ENCODE peak calls at places on chromosomes 3 and 15, in ten cellular contexts. R is neural crest cell, V is AG04450, D is Panc1, H is spleen, A is left lung, W is dorsolateral prefrontal cortex, Z is astrocyte, P is AG09309, L is GM06990. Q is an unnamed sample.

GRCh38 chr3:99943931-99944761 is 126.5 kb downstream of the CMSS1 start:
- DNase-seq in L (no peak), H (no peak), V (no peak), D (no peak), R (no peak), P (no peak), Z (peak), A (no peak), W (no peak), Q (no peak)

GRCh38 chr15:79981861-79982455 is 11.0 kb upstream of the BCL2A1 start:
- DNase-seq in H (peak), Z (no peak), D (no peak), V (no peak), A (no peak), L (peak), R (no peak), W (no peak), P (no peak), Q (no peak)

GRCh38 chr3:100032262-100032661 is 82.0 kb downstream of the FILIP1L start:
- DNase-seq in V (no peak), R (no peak), L (no peak), H (no peak), P (peak), D (no peak), W (no peak), Z (peak), A (no peak), Q (no peak)

GRCh38 chr3:124117486-124117885 is 125.6 kb upstream of the ROPN1 start:
- DNase-seq in P (peak), D (no peak), Z (peak), A (no peak), H (no peak), L (no peak), W (peak), R (no peak), V (peak), Q (no peak)

GRCh38 chr15:40746916-40747418 is 8.1 kb downstream of the RMDN3 start:
- DNase-seq in W (no peak), R (no peak), P (peak), L (no peak), D (no peak), Z (no peak), H (no peak), A (no peak), V (no peak), Q (no peak)

GRCh38 chr3:172258616-172259015 is 189.6 kb downstream of the GHSR start:
- DNase-seq in A (no peak), D (no peak), R (no peak), V (no peak), P (no peak), L (no peak), Z (peak), W (no peak), H (no peak), Q (no peak)

GRCh38 chr3:146626384-146627122 is 21.4 kb upstream of the PLSCR5 start:
- DNase-seq in R (no peak), L (no peak), A (no peak), P (no peak), D (no peak), W (no peak), Z (no peak), H (no peak), V (no peak), Q (no peak)

GRCh38 chr15:95469601-95470000 is 860.9 kb upstream of the NR2F2 start:
- DNase-seq in Z (no peak), L (no peak), H (no peak), A (no peak), W (no peak), V (no peak), P (no peak), D (no peak), R (no peak), Q (no peak)

GRCh38 chr3:179898024-179898423 is 138.7 kb downstream of the PEX5L start:
- DNase-seq in D (no peak), V (peak), Z (peak), L (no peak), P (no peak), W (no peak), H (no peak), R (peak), A (no peak), Q (no peak)

GRCh38 chr15:39919740-39920509 is at the start of gene GPR176:
- DNase-seq in L (peak), R (peak), Z (peak), H (peak), A (peak), D (no peak), W (peak), V (no peak), P (peak), Q (peak)

GRCh38 chr15:89408512-89409183 is 74.0 kb upstream of the POLG start:
- DNase-seq in W (no peak), L (no peak), D (no peak), V (no peak), R (no peak), P (no peak), Z (no peak), A (no peak), H (no peak), Q (no peak)

GRCh38 chr15:57133127-57133968 is 214.9 kb downstream of the TCF12 start:
- DNase-seq in W (peak), V (no peak), A (no peak), Z (peak), H (no peak), P (no peak), D (no peak), R (no peak), L (no peak), Q (no peak)

GRCh38 chr3:173214576-173214975 is 73.5 kb upstream of the SPATA16 start:
- DNase-seq in A (no peak), R (no peak), P (no peak), H (no peak), V (no peak), Z (no peak), W (no peak), D (no peak), L (no peak), Q (no peak)

GRCh38 chr3:139677341-139678155 is at the start of gene NMNAT3:
- DNase-seq in W (peak), A (peak), Z (peak), H (peak), R (peak), V (no peak), D (no peak), P (no peak), L (peak), Q (peak)

GRCh38 chr15:51600114-51600513 is 22.5 kb downstream of the DMXL2 start:
- DNase-seq in P (no peak), W (no peak), R (no peak), D (no peak), H (no peak), V (no peak), Z (peak), A (no peak), L (no peak), Q (no peak)

GRCh38 chr15:39801641-39802309 is 19.1 kb upstream of the FSIP1 start:
- DNase-seq in Z (no peak), P (no peak), H (no peak), D (no peak), R (no peak), L (no peak), V (no peak), W (no peak), A (no peak), Q (no peak)

GRCh38 chr3:16357698-16358097 is 92.7 kb downstream of the OXNAD1 start:
- DNase-seq in P (no peak), W (no peak), R (no peak), D (no peak), H (no peak), Z (peak), A (no peak), L (no peak), V (no peak), Q (no peak)

GRCh38 chr3:140206196-140207040 is 271.4 kb downstream of the CLSTN2 start:
- DNase-seq in W (no peak), H (no peak), R (no peak), A (no peak), V (no peak), L (no peak), D (no peak), P (no peak), Z (peak), Q (no peak)

GRCh38 chr3:165206454-165207266 is 10.5 kb upstream of the SLITRK3 start:
- DNase-seq in R (peak), Z (peak), W (peak), L (peak), V (peak), H (peak), D (peak), P (peak), A (peak), Q (no peak)

GRCh38 chr15:29571728-29572454 is 250.4 kb downstream of the TJP1 start:
- DNase-seq in W (no peak), P (no peak), A (no peak), D (no peak), H (no peak), Z (no peak), L (no peak), V (no peak), R (peak), Q (no peak)

GRCh38 chr15:74920472-74920871 is 13.8 kb upstream of the FAM219B start:
- DNase-seq in V (no peak), A (no peak), W (no peak), P (no peak), R (no peak), H (no peak), Z (no peak), L (no peak), D (no peak), Q (no peak)

GRCh38 chr3:54575561-54575960 is 352.3 kb downstream of the LRTM1 start:
- DNase-seq in D (no peak), A (no peak), H (no peak), V (no peak), R (no peak), P (no peak), Z (no peak), W (no peak), L (no peak), Q (no peak)

GRCh38 chr15:60512937-60513336 is 34.0 kb upstream of the ICE2 start:
- DNase-seq in A (no peak), D (no peak), W (no peak), V (no peak), Z (no peak), R (no peak), H (no peak), P (no peak), L (no peak), Q (no peak)

GRCh38 chr3:16723994-16724393 is 118.8 kb upstream of the DAZL start:
- DNase-seq in R (no peak), Z (peak), L (no peak), P (no peak), A (no peak), D (no peak), V (no peak), H (no peak), W (no peak), Q (no peak)

GRCh38 chr3:69491980-69492379 is 106.1 kb upstream of the FRMD4B start:
- DNase-seq in L (no peak), Z (no peak), A (no peak), W (no peak), V (no peak), P (no peak), D (no peak), H (no peak), R (no peak), Q (no peak)

GRCh38 chr15:85730001-85730820 is 64.5 kb downstream of the KLHL25 start:
- DNase-seq in R (peak), W (no peak), L (no peak), D (peak), V (peak), H (no peak), A (no peak), Z (peak), P (no peak), Q (no peak)

DNA sequence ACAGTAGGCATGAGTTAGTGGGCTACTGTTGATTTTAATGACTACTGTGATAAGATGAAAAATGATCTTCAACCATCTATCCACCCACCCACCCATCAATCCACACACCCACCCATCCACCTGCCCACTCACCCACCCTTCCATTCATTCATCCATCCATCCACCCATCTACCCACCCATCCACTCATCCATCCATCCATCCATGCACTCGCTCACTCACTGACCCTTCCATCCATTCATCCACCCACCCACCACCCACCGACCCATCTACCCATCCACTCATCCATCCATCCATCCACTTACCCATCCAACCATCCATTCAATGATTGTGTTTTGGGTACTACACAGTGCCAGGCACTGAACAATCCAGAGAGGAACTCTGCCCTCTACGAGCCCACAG is 51.6 kb downstream of the ATP2B2 start:
- DNase-seq in Z (no peak), V (no peak), R (no peak), A (no peak), W (no peak), H (no peak), D (no peak), P (no peak), L (no peak), Q (no peak)
- TF ChIP-seq CTCF in Z (no peak), V (no peak), R (no peak), A (no peak), W (no peak), H (no peak), D (no peak), P (no peak), L (no peak), Q (no peak)

GRCh38 chr15:77584201-77584600 is 48.5 kb downstream of the LINGO1 start:
- DNase-seq in V (no peak), A (peak), Z (no peak), W (no peak), P (no peak), L (no peak), H (no peak), D (no peak), R (no peak), Q (no peak)
- TF ChIP-seq CTCF in V (peak), A (no peak), Z (no peak), W (no peak), P (peak), L (peak), H (no peak), D (no peak), R (peak), Q (no peak)

GRCh38 chr3:160451602-160452001 is 2.0 kb upstream of the TRIM59 start:
- DNase-seq in A (no peak), D (no peak), Z (no peak), P (no peak), L (no peak), V (no peak), H (no peak), W (no peak), R (no peak), Q (no peak)

GRCh38 chr3:160450846-160451245 is 1.3 kb upstream of the TRIM59 start:
- DNase-seq in L (no peak), V (peak), A (no peak), H (no peak), R (no peak), D (no peak), W (no peak), Z (peak), P (peak), Q (no peak)

GRCh38 chr3:160447544-160447943 is 2.0 kb downstream of the TRIM59 start:
- DNase-seq in L (no peak), A (no peak), H (no peak), W (no peak), D (no peak), Z (peak), V (no peak), R (no peak), P (no peak), Q (no peak)

GRCh38 chr3:160448845-160449659 is 534 bp downstream of the TRIM59 start:
- DNase-seq in H (peak), L (no peak), Z (peak), D (peak), A (peak), R (no peak), W (peak), V (no peak), P (no peak), Q (no peak)

GRCh38 chr3:160449660-160450598 is at the start of gene TRIM59:
- DNase-seq in A (peak), L (peak), R (peak), H (peak), V (peak), Z (peak), D (peak), W (peak), P (peak), Q (peak)
- TF ChIP-seq CTCF in A (no peak), L (no peak), R (no peak), H (no peak), V (peak), Z (no peak), D (no peak), W (no peak), P (peak), Q (no peak)

GRCh38 chr3:135228131-135228530 is 433.1 kb downstream of the EPHB1 start:
- DNase-seq in R (no peak), W (no peak), Z (no peak), D (no peak), H (no peak), P (no peak), V (no peak), A (no peak), L (no peak), Q (no peak)

GRCh38 chr3:135226057-135226456 is 431.0 kb downstream of the EPHB1 start:
- DNase-seq in W (no peak), Z (no peak), P (no peak), D (no peak), V (no peak), H (no peak), A (no peak), L (peak), R (no peak), Q (no peak)

GRCh38 chr3:135231646-135232625 is 436.9 kb downstream of the EPHB1 start:
- DNase-seq in A (no peak), V (no peak), Z (no peak), R (no peak), W (no peak), P (no peak), H (no peak), D (no peak), L (no peak), Q (no peak)

GRCh38 chr3:135224963-135225362 is 429.9 kb downstream of the EPHB1 start:
- DNase-seq in L (no peak), V (no peak), H (no peak), A (no peak), R (no peak), P (no peak), Z (no peak), D (no peak), W (no peak), Q (no peak)

DNA sequence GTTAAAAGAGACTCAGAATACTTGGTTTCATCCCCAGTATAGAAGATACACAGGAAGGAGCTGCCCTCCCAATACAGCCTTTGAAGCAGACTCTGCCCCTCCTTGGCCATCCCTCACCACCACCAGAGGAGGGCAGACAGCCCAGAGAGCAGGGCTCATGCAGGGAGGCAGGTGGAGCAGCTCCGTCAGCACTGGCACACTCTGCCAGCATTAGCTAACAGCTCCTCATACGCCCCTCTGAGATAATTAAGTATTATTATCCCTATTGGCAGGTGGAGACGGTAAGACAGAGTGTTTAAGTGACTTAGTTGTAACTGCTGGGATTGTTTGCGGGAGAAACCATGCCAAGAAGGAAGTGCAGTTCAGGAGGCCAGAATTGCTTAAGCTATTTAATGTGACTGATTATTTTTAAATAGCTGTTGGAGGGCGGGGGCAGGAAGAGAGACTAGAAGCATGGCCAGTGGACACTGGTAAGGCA is 434.0 kb downstream of the EPHB1 start:
- DNase-seq in W (no peak), D (no peak), A (no peak), V (no peak), R (no peak), P (no peak), Z (no peak), H (no peak), L (no peak), Q (no peak)
- TF ChIP-seq CTCF in W (no peak), D (no peak), A (no peak), V (no peak), R (no peak), P (no peak), Z (no peak), H (no peak), L (no peak), Q (no peak)

GRCh38 chr3:52238193-52238760 is 681 bp downstream of the TWF2 start:
- DNase-seq in V (no peak), P (no peak), A (no peak), R (no peak), H (no peak), L (no peak), W (no peak), D (no peak), Z (peak), Q (no peak)

GRCh38 chr3:52240886-52241244 is 1.9 kb upstream of the TWF2 start:
- DNase-seq in Z (no peak), W (no peak), R (no peak), A (no peak), P (no peak), D (no peak), H (no peak), L (no peak), V (no peak), Q (no peak)

GRCh38 chr3:52240059-52240885 is 1.3 kb upstream of the TWF2 start:
- DNase-seq in W (no peak), A (no peak), H (peak), R (no peak), Z (peak), P (peak), L (no peak), V (peak), D (no peak), Q (peak)

GRCh38 chr3:52237659-52238172 is 1.2 kb downstream of the TWF2 start:
- DNase-seq in L (no peak), P (peak), V (peak), A (peak), H (peak), D (no peak), R (no peak), W (peak), Z (peak), Q (no peak)

DNA sequence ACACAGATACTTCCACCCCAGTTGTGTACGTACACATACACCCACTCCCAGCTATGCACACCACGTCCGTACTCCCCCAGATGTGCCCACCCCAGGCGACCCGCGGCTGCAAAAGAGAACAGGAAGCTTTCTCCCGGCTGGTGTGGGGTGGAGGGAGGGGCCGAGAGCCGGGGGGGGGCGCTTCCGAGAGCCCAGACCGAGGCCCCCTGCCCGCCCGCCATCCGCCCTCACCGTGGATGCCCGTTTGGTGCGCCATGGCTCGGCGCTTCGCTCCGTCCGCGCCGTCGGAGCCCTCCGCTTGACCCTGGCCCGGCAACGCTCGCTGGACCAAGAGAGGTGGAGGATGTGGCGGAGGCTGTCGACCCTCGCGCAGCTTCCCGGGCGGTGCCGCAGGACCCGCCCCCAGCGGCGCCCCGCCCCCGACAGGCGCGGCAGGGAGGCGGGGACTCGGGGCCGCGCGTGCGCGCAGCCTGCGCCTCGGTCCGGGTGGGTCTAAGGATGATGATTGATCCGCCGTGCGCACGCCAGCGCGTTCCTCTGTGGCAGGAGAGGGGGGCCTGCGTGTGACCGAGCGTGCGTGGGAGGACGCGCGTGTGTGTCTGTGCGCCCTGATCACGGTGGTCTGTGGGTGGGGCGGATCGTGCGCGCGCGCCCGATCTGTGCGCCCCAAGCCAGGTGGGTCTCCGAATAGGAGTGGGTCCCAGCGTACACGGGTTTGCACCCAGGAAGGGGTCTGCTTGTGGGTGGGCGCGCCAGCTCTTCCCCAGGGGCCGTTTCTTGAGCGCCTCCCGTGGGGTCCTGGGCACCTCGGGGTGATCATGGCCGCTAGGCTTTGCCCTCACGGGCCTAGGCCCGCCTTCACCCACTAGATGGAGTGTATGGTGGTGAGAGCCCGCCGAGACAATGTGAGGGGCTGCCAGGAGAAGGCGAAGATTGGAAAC is at the start of gene TWF2:
- DNase-seq in D (no peak), H (peak), W (peak), L (peak), P (no peak), R (peak), Z (peak), V (peak), A (peak), Q (peak)
- TF ChIP-seq CTCF in D (no peak), H (peak), W (peak), L (peak), P (peak), R (peak), Z (no peak), V (peak), A (peak), Q (no peak)